ENCODE peak calls at places on chromosomes 3 and 15, in four cellular contexts. R is CD4-positive, alpha-beta T cell; B is upper lobe of right lung; K is endothelial cell. X is an unnamed sample.

GRCh38 chr3:189839576-189839975 is 208.4 kb downstream of the TP63 start:
- DNase-seq in R (no peak), B (no peak), K (no peak), X (no peak)

GRCh38 chr15:90463381-90463780 is 66.3 kb upstream of the CRTC3 start:
- DNase-seq in R (no peak), B (no peak), K (no peak), X (peak)

GRCh38 chr15:44308874-44309273 is 20.4 kb downstream of the GOLM2 start:
- DNase-seq in R (no peak), B (no peak), K (no peak), X (no peak)

GRCh38 chr3:134516905-134517304 is 31.0 kb downstream of the CEP63 start:
- DNase-seq in R (no peak), B (no peak), K (no peak), X (no peak)

GRCh38 chr15:78640527-78640839 is 527 bp downstream of the CHRNB4 start:
- DNase-seq in R (no peak), B (no peak), K (no peak), X (no peak)

GRCh38 chr3:11544413-11545181 is 99.1 kb downstream of the VGLL4 start:
- DNase-seq in R (no peak), B (no peak), K (no peak), X (no peak)

GRCh38 chr3:169781209-169781855 is 8.1 kb downstream of the MYNN start:
- DNase-seq in R (no peak), B (no peak), K (no peak), X (no peak)

GRCh38 chr3:119933197-119933596 is 151.3 kb downstream of the NR1I2 start:
- DNase-seq in R (no peak), B (no peak), K (no peak), X (no peak)

GRCh38 chr3:13878711-13879101 is 1.2 kb downstream of the WNT7A start:
- DNase-seq in R (no peak), B (peak), K (no peak), X (no peak)

GRCh38 chr15:99361541-99362185 is 110.4 kb downstream of the LRRC28 start:
- DNase-seq in R (no peak), B (no peak), K (no peak), X (no peak)

DNA sequence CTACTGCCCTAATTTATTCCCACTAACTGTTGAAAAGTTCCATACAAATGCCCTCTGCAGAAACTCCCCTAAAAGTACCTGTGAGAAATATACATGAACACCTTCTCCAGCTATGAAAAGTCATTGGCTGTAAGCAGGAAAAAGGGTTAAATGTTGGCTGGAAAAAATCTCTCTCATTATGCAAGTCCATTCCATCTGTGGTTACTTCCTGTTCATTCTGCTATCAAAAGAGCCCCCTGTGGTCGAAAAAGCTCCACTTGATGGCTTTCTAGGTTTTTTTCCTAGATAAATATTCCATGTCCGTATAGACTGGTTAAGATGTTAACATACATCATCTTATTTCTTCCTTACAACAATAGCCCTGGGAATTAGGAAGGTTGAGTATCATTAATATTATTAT is 56.2 kb upstream of the AKAP13 start:
- DNase-seq in R (no peak), B (no peak), K (no peak), X (no peak)
- TF ChIP-seq CTCF in R (no peak), B (no peak), K (no peak), X (no peak)

DNA sequence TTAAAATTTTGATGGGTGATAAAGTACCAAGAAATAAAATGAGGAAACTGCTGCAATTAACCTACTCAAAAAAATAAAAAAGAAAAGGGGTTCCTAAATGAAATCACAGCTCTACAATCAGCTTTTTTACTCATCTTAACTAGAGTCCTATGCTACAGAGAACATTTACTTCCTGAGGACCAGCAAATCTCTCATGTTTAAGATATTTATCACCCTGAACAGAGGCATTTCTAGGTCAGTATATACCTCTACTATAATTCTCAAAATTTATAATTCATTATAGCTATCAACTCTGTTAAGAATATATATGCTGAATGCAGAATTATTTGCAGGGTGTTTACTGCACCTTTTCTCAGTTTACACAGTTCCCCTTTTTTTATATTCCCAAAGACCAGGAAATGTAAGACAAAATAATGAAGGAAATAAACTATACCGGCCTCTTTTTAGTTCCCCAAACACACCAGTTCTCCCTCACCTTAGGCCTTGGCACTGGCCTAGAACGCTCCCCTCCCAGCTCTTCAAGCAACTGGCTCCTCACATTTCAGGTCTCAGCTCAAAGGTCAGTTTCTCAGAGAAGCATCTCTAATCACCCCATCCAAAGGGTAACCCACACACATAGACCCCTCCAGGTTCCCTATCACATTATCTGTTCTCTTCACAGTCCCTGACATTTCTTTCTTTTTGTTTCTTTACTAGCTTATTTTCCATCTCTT is 71.1 kb downstream of the LRRFIP2 start:
- DNase-seq in R (no peak), B (no peak), K (no peak), X (no peak)
- TF ChIP-seq CTCF in R (no peak), B (no peak), K (no peak), X (no peak)

GRCh38 chr3:157079677-157080369 is 80.1 kb downstream of the CCNL1 start:
- DNase-seq in R (no peak), B (no peak), K (no peak), X (no peak)

GRCh38 chr3:157075693-157076420 is 84.1 kb downstream of the CCNL1 start:
- DNase-seq in R (no peak), B (no peak), K (no peak), X (no peak)

GRCh38 chr3:157074490-157074889 is 85.5 kb downstream of the CCNL1 start:
- DNase-seq in R (no peak), B (no peak), K (no peak), X (no peak)

GRCh38 chr3:157078131-157078835 is 81.7 kb downstream of the CCNL1 start:
- DNase-seq in R (no peak), B (no peak), K (no peak), X (no peak)

GRCh38 chr3:157077565-157077991 is 82.4 kb downstream of the CCNL1 start:
- DNase-seq in R (no peak), B (no peak), K (no peak), X (no peak)
- TF ChIP-seq CTCF in R (no peak), B (peak), K (no peak), X (no peak)

GRCh38 chr3:196051336-196052076 is 30.4 kb downstream of the TFRC start:
- DNase-seq in R (no peak), B (no peak), K (no peak), X (no peak)

GRCh38 chr3:196049567-196050122 is 32.2 kb downstream of the TFRC start:
- DNase-seq in R (no peak), B (no peak), K (no peak), X (no peak)

GRCh38 chr3:196048922-196049566 is 32.8 kb downstream of the TFRC start:
- DNase-seq in R (no peak), B (no peak), K (no peak), X (no peak)

GRCh38 chr3:196053487-196053886 is 28.4 kb downstream of the TFRC start:
- DNase-seq in R (no peak), B (no peak), K (no peak), X (no peak)

GRCh38 chr3:196050597-196050996 is 31.3 kb downstream of the TFRC start:
- DNase-seq in R (no peak), B (no peak), K (no peak), X (no peak)
- TF ChIP-seq CTCF in R (no peak), B (no peak), K (no peak), X (no peak)

GRCh38 chr15:50244153-50244552 is 21.4 kb downstream of the HDC start:
- DNase-seq in R (no peak), B (no peak), K (no peak), X (no peak)

GRCh38 chr15:50248994-50249586 is 16.4 kb downstream of the HDC start:
- DNase-seq in R (no peak), B (no peak), K (no peak), X (no peak)

GRCh38 chr15:50247819-50248650 is 17.5 kb downstream of the HDC start:
- DNase-seq in R (peak), B (peak), K (no peak), X (peak)

GRCh38 chr15:50241684-50242450 is 23.7 kb downstream of the HDC start:
- DNase-seq in R (no peak), B (no peak), K (no peak), X (no peak)

DNA sequence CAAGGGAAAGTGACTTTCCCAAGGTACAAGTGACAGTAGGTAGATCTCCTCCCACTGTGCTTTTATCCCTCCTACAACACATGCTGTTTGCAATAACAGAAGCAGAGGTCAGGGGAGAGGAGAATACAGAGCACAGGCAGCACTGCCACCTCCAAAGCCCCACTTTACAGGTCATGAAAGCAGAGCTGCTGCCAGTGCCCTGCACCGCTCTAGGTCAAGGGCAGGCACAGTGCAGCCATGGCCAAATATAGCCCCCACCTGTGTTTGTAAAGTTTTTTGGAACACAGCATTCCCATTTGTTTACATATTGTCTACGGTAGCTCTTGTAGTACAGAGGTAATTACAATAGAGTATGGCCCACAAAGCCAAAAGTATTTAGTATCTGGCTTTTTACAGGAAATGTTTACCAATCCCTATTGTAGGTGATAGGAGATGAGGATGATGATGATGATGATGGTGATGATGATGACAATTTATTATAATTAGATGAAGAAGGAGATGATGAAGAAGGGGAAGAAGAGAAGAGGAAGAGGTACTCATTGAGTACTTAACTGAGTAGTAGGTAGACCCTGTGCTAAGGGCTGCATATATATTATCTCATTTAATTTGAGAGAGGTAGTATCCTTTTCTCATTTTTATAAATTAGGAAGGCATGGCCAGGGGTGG is 20.4 kb downstream of the HDC start:
- DNase-seq in R (no peak), B (no peak), K (no peak), X (no peak)
- TF ChIP-seq CTCF in R (no peak), B (no peak), K (no peak), X (no peak)